ENCODE peak calls at places on chromosome 13, in seven cellular contexts. K, M, A, X, Z, R and F are unnamed samples.

GRCh38 chr13:24660023-24660806 is 20.0 kb upstream of the ATP12A start:
- DNase-seq in R (no peak), M (no peak), A (no peak), X (no peak), Z (no peak), K (no peak), F (no peak)

GRCh38 chr13:46404732-46405097 is 17.7 kb upstream of the RUBCNL start:
- DNase-seq in R (no peak), Z (no peak), M (no peak), K (no peak), X (no peak), A (no peak), F (no peak)

GRCh38 chr13:60463787-60464186 is 66.8 kb downstream of the TDRD3 start:
- DNase-seq in M (no peak), K (no peak), R (no peak), X (no peak), A (no peak), Z (no peak), F (no peak)

GRCh38 chr13:100298691-100299090 is 209.8 kb downstream of the PCCA start:
- DNase-seq in K (no peak), A (no peak), M (no peak), X (no peak), Z (no peak), R (no peak), F (no peak)

GRCh38 chr13:105961438-105961837 is 574.0 kb downstream of the EFNB2 start:
- DNase-seq in X (no peak), Z (no peak), R (no peak), A (no peak), M (no peak), K (no peak), F (no peak)

GRCh38 chr13:71879129-71879535 is 12.1 kb upstream of the DACH1 start:
- DNase-seq in A (no peak), Z (no peak), R (no peak), K (no peak), M (no peak), X (no peak), F (peak)

GRCh38 chr13:67223024-67223423 is 7.1 kb downstream of the PCDH9 start:
- DNase-seq in X (no peak), M (no peak), Z (no peak), R (no peak), K (no peak), A (no peak), F (no peak)

GRCh38 chr13:73171242-73171641 is 112.4 kb downstream of the KLF5 start:
- DNase-seq in Z (no peak), R (no peak), X (no peak), A (no peak), K (no peak), M (no peak), F (no peak)

GRCh38 chr13:78121459-78122348 is 203.1 kb upstream of the EDNRB start:
- DNase-seq in M (peak), K (no peak), X (peak), R (peak), Z (no peak), A (no peak), F (no peak)

GRCh38 chr13:31182987-31183386 is 16.8 kb upstream of the B3GLCT start:
- DNase-seq in R (no peak), A (no peak), K (no peak), M (no peak), Z (no peak), X (no peak), F (no peak)